ENCODE peak calls at places on chromosomes 11 and 22, in nine cellular contexts. O is BE2C, E is GM06990, Z is fibroblast of the aortic adventitia, L is right lobe of liver, I is brain microvascular endothelial cell, Q is stomach, W is ovary, M is GM23338. J is an unnamed sample.

GRCh38 chr11:2581151-2581930 is 118.5 kb downstream of the KCNQ1OT1 start:
- DNase-seq in I (no peak), O (peak), Z (no peak), L (peak), W (peak), Q (peak), M (no peak), E (no peak), J (no peak)

GRCh38 chr22:44671742-44672141 is 30.3 kb upstream of the PRR5 start:
- DNase-seq in M (no peak), Q (no peak), W (no peak), L (no peak), Z (peak), E (no peak), I (peak), O (no peak), J (no peak)

GRCh38 chr11:2306971-2307732 is 5.3 kb downstream of the TSPAN32 start:
- DNase-seq in Q (no peak), Z (no peak), L (no peak), E (no peak), M (no peak), I (no peak), O (no peak), W (peak), J (no peak)

GRCh38 chr11:61543606-61544306 is 35.2 kb downstream of the LRRC10B start:
- DNase-seq in O (no peak), Q (no peak), L (no peak), E (no peak), Z (peak), I (peak), W (no peak), M (no peak), J (no peak)

GRCh38 chr11:14567064-14567651 is 47.0 kb upstream of the PSMA1 start:
- DNase-seq in Z (no peak), I (no peak), E (no peak), O (no peak), W (no peak), L (no peak), M (no peak), Q (no peak), J (no peak)

GRCh38 chr11:68610452-68611116 is 73.8 kb upstream of the GAL start:
- DNase-seq in W (no peak), M (peak), L (no peak), Q (no peak), Z (peak), E (no peak), O (no peak), I (no peak), J (no peak)

GRCh38 chr11:107567739-107568335 is 2.3 kb upstream of the ALKBH8 start:
- DNase-seq in O (peak), E (peak), Z (peak), Q (no peak), M (no peak), I (no peak), W (no peak), L (no peak), J (no peak)

GRCh38 chr11:27139742-27140141 is 99.1 kb downstream of the BBOX1 start:
- DNase-seq in L (no peak), W (no peak), I (no peak), Z (peak), O (no peak), M (no peak), Q (no peak), E (no peak), J (peak)

GRCh38 chr11:12243511-12243910 is 133.1 kb downstream of the MICAL2 start:
- DNase-seq in W (no peak), E (no peak), O (no peak), M (no peak), Z (no peak), Q (no peak), L (no peak), I (no peak), J (no peak)

GRCh38 chr22:28063656-28064055 is 144.6 kb upstream of the PITPNB start:
- DNase-seq in L (no peak), Q (no peak), O (no peak), M (no peak), I (no peak), W (no peak), E (no peak), Z (no peak), J (no peak)

GRCh38 chr11:68655806-68656205 is 28.5 kb upstream of the GAL start:
- DNase-seq in Q (no peak), Z (no peak), E (no peak), I (no peak), W (no peak), L (no peak), M (no peak), O (no peak), J (no peak)

GRCh38 chr22:30574095-30574981 is at the start of gene GAL3ST1:
- DNase-seq in W (no peak), L (peak), Q (peak), E (no peak), M (peak), O (peak), Z (no peak), I (no peak), J (no peak)

GRCh38 chr11:28860898-28861297 is 752.7 kb downstream of the METTL15 start:
- DNase-seq in L (no peak), I (peak), Z (peak), M (no peak), Q (no peak), O (no peak), W (no peak), E (no peak), J (no peak)

GRCh38 chr11:94925422-94926270 is 47.7 kb downstream of the CWC15 start:
- DNase-seq in Z (no peak), M (no peak), W (no peak), O (no peak), L (no peak), E (no peak), Q (no peak), I (no peak), J (no peak)

GRCh38 chr11:126034026-126034822 is 28.4 kb downstream of the CDON start:
- DNase-seq in Z (peak), L (no peak), M (no peak), Q (no peak), E (no peak), O (no peak), I (no peak), W (no peak), J (no peak)

DNA sequence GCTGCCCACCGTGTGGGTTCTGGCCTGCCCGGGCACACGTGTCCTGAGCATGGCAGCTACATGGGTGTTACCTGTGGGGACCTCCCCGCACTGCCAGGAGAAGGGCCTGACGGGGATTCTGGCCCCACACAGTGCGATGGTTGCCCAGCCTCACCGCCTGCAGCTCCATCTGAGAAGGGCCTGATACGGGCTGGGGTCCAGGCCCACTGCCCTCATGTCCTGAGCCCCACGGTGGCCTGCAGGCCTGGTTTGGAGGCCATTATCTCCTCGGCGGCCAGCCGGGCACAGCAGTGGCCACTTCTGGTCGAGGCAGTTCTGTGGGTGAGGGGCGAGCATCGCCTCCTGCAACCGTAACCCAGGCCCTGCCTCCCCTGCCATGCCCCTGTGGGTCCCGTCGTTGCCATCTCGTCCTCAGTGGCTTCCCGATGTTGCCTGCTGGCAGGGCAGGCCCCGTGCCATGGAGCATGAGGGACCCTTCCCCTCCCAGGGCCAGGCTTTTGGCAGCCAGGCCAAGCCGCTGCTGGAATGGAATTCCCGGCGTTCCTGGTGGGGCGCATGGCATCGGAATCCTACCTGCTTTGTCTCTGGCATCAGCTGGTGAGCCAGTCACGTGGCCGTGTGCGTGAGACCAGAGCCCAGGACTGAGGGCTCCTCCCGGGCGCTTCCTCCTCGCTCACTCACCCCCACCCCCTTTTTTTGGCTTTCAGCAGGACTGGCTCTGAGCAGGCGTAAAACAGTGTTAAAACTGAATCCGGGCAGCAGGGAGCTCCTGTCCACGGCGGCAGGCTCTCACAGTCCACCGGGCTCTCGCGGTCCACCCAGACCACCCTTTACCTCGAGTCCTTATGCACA is 71.9 kb upstream of the PPARA start:
- DNase-seq in Q (peak), W (no peak), E (no peak), O (peak), M (peak), I (no peak), Z (peak), L (peak), J (no peak)
- H3K4me3 ChIP-seq in Q (peak), W (peak), E (no peak), O (peak), M (peak), I (peak), Z (peak), L (no peak), J (peak)

GRCh38 chr11:67558084-67558772 is 25.4 kb upstream of the GSTP1 start:
- DNase-seq in Z (peak), O (no peak), Q (peak), E (peak), W (no peak), L (no peak), I (peak), M (no peak), J (no peak)

GRCh38 chr11:67563354-67564114 is 20.1 kb upstream of the GSTP1 start:
- DNase-seq in I (peak), W (peak), L (no peak), Q (peak), M (no peak), O (no peak), Z (peak), E (no peak), J (peak)

GRCh38 chr11:67564230-67564629 is 19.4 kb upstream of the GSTP1 start:
- DNase-seq in E (no peak), Z (no peak), M (no peak), L (no peak), I (no peak), W (no peak), Q (no peak), O (no peak), J (no peak)

GRCh38 chr11:67562951-67563350 is 20.7 kb upstream of the GSTP1 start:
- DNase-seq in O (no peak), I (no peak), M (no peak), L (no peak), W (no peak), E (no peak), Z (peak), Q (no peak), J (no peak)

DNA sequence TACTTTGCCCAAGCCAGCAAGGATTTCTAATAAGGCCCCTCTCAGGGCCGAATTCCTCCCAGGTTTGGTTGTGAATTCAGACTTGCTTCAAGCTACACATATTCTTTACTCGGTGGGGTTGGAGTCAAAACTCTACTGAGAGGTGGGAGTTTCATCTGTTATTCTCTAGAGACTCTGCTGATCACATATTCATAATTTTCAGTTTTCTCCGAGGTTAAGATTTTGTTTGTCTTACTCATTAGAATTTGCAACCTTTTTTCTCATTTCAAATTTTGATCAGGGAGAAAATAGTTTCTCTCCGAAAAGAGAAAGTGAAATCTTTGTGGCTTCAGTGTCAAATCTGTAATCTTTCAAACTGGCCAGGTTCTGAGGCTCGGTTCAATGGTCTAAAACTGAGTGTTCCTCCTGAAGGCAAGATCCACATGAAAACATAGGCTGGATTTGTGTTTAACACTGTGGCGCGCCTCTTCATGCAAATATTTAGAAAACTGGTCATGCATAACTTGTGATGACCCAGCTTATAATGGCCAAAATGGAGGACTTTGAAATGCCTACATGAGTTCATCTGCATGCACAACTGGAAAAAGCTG is 21.5 kb upstream of the GSTP1 start:
- DNase-seq in L (no peak), Z (no peak), Q (no peak), M (no peak), O (no peak), I (no peak), E (peak), W (no peak), J (no peak)
- H3K4me3 ChIP-seq in L (no peak), Z (no peak), Q (no peak), M (no peak), O (no peak), I (no peak), E (peak), W (no peak), J (no peak)

DNA sequence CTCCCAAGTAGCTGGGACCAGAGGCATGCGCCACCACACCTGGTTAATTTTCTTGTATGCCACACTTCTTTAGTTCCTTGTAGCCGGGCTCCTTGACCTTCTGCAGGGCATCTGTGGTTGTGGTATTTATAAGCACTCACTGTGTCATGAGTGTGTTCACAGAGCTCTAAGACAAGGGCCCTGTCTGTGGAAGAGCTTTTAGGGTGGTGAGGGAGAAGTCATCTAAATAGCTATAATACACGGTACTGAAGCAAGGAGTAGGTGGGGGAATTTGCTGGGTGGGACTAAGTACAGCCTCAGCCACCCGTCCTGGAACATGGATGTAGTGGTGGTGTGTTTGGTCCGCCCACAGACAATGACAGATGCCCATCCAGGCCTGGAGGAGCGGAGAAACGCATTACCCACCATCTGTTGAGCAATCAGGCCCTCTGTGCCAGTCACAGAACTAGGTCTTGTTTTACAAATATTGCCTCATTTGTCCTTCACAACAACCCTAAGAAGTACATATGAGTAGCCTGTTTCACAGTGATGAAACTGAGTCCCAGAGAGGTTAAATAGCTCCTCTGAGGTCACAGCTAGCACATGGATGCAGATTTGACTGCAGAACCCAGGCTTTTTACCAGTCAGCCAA is 10.1 kb downstream of the ACO2 start:
- DNase-seq in Q (no peak), O (peak), I (no peak), E (peak), W (no peak), Z (peak), M (no peak), L (peak), J (no peak)
- H3K4me3 ChIP-seq in Q (no peak), O (no peak), I (no peak), E (no peak), W (no peak), Z (no peak), M (no peak), L (no peak), J (no peak)

GRCh38 chr11:7486731-7487130 is 1.4 kb downstream of the OLFML1 start:
- DNase-seq in Q (no peak), E (no peak), I (no peak), W (peak), L (no peak), O (no peak), M (no peak), Z (peak), J (no peak)
- H3K4me3 ChIP-seq in Q (peak), E (no peak), I (no peak), W (peak), L (no peak), O (no peak), M (no peak), Z (peak), J (no peak)

GRCh38 chr22:19723165-19723989 is at the start of gene GP1BB:
- DNase-seq in Z (no peak), O (no peak), W (no peak), Q (peak), E (peak), I (peak), M (peak), L (no peak), J (no peak)
- H3K4me3 ChIP-seq in Z (no peak), O (no peak), W (no peak), Q (peak), E (no peak), I (no peak), M (peak), L (no peak), J (no peak)

GRCh38 chr22:17777005-17777716 is 2.9 kb upstream of the BID start:
- DNase-seq in Z (no peak), L (peak), O (no peak), I (no peak), E (peak), W (no peak), M (no peak), Q (peak), J (no peak)
- H3K4me3 ChIP-seq in Z (no peak), L (peak), O (no peak), I (no peak), E (peak), W (no peak), M (no peak), Q (peak), J (no peak)

J was measured in AG04450.